ENCODE peak calls at places on chromosomes 3 and 15, in ten cellular contexts. G, U, C, V, K, R, S, N, J and F are unnamed samples.

GRCh38 chr3:43615133-43615532 is 6.7 kb downstream of the ANO10 start:
- DNase-seq in G (no peak), U (no peak), C (no peak), V (no peak), K (no peak), R (no peak), S (no peak), N (no peak), J (no peak), F (no peak)

GRCh38 chr3:68620211-68620610 is 312.1 kb downstream of the TAFA4 start:
- DNase-seq in G (no peak), U (no peak), C (no peak), V (no peak), K (no peak), R (no peak), S (no peak), N (no peak), J (no peak), F (no peak)

GRCh38 chr15:73936181-73936580 is 9.9 kb downstream of the LOXL1 start:
- DNase-seq in G (no peak), U (peak), C (no peak), V (peak), K (no peak), R (no peak), S (no peak), N (no peak), J (no peak), F (no peak)

GRCh38 chr3:187293514-187293870 is 2.0 kb upstream of the MASP1 start:
- DNase-seq in G (no peak), U (no peak), C (no peak), V (no peak), K (no peak), R (no peak), S (no peak), N (no peak), J (no peak), F (no peak)

GRCh38 chr3:908839-909238 is 184.0 kb upstream of the CNTN6 start:
- DNase-seq in G (no peak), U (peak), C (no peak), V (no peak), K (no peak), R (no peak), S (no peak), N (no peak), J (no peak), F (no peak)

GRCh38 chr3:37024092-37024491 is 30.8 kb downstream of the MLH1 start:
- DNase-seq in G (no peak), U (no peak), C (no peak), V (no peak), K (no peak), R (peak), S (no peak), N (no peak), J (no peak), F (no peak)

GRCh38 chr15:34855397-34855796 is 60.0 kb upstream of the ACTC1 start:
- DNase-seq in G (no peak), U (peak), C (peak), V (no peak), K (no peak), R (no peak), S (no peak), N (no peak), J (no peak), F (no peak)

GRCh38 chr3:124415471-124415960 is 314.7 kb upstream of the UMPS start:
- DNase-seq in G (no peak), U (no peak), C (no peak), V (no peak), K (no peak), R (no peak), S (no peak), N (no peak), J (no peak), F (no peak)

GRCh38 chr3:188272481-188273372 is 118.8 kb downstream of the LPP start:
- DNase-seq in G (no peak), U (no peak), C (peak), V (no peak), K (no peak), R (no peak), S (no peak), N (no peak), J (no peak), F (no peak)

GRCh38 chr3:141151439-141151838 is 80.2 kb upstream of the PXYLP1 start:
- DNase-seq in G (no peak), U (no peak), C (no peak), V (no peak), K (no peak), R (no peak), S (no peak), N (no peak), J (no peak), F (no peak)

GRCh38 chr3:126543457-126544090 is 15.2 kb downstream of the C3orf22 start:
- DNase-seq in G (no peak), U (no peak), C (no peak), V (no peak), K (peak), R (no peak), S (no peak), N (no peak), J (no peak), F (peak)

GRCh38 chr15:67701669-67702068 is 123.6 kb upstream of the SKOR1 start:
- DNase-seq in G (no peak), U (no peak), C (no peak), V (peak), K (no peak), R (no peak), S (no peak), N (no peak), J (no peak), F (no peak)

GRCh38 chr15:88658972-88659931 is 20.4 kb downstream of the ISG20 start:
- DNase-seq in G (no peak), U (no peak), C (no peak), V (no peak), K (no peak), R (no peak), S (no peak), N (no peak), J (no peak), F (no peak)

GRCh38 chr3:146446026-146446425 is 23.3 kb downstream of the PLSCR2 start:
- DNase-seq in G (no peak), U (no peak), C (no peak), V (no peak), K (no peak), R (no peak), S (no peak), N (no peak), J (no peak), F (no peak)

GRCh38 chr3:194938845-194939531 is 253.3 kb downstream of the FAM43A start:
- DNase-seq in G (peak), U (no peak), C (no peak), V (peak), K (peak), R (no peak), S (no peak), N (no peak), J (no peak), F (no peak)

GRCh38 chr15:77830041-77830440 is 197.3 kb upstream of the LINGO1 start:
- DNase-seq in G (no peak), U (peak), C (peak), V (no peak), K (no peak), R (no peak), S (no peak), N (no peak), J (no peak), F (no peak)

GRCh38 chr3:112013058-112013783 is 14.5 kb downstream of the TAGLN3 start:
- DNase-seq in G (peak), U (peak), C (peak), V (peak), K (peak), R (peak), S (peak), N (peak), J (peak), F (peak)

GRCh38 chr3:112973325-112974177 is 1.4 kb downstream of the CD200R1 start:
- DNase-seq in G (peak), U (peak), C (no peak), V (no peak), K (peak), R (no peak), S (peak), N (no peak), J (no peak), F (no peak)

GRCh38 chr3:9146367-9147071 is 102.9 kb downstream of the SRGAP3 start:
- DNase-seq in G (no peak), U (no peak), C (no peak), V (no peak), K (no peak), R (no peak), S (no peak), N (no peak), J (no peak), F (no peak)

GRCh38 chr15:70799667-70800450 is 36.5 kb upstream of the UACA start:
- DNase-seq in G (no peak), U (peak), C (peak), V (peak), K (no peak), R (no peak), S (no peak), N (no peak), J (no peak), F (peak)

GRCh38 chr3:119588112-119588511 is 8.8 kb downstream of the ADPRH start:
- DNase-seq in G (peak), U (peak), C (no peak), V (peak), K (no peak), R (peak), S (no peak), N (no peak), J (no peak), F (peak)

GRCh38 chr3:171454026-171454425 is 6.2 kb downstream of the TNIK start:
- DNase-seq in G (peak), U (no peak), C (no peak), V (no peak), K (no peak), R (no peak), S (no peak), N (no peak), J (no peak), F (no peak)

GRCh38 chr15:77631790-77632551 is 741 bp downstream of the LINGO1 start:
- DNase-seq in G (no peak), U (no peak), C (no peak), V (peak), K (no peak), R (no peak), S (no peak), N (peak), J (peak), F (no peak)

GRCh38 chr3:37982351-37982750 is 8.2 kb upstream of the VILL start:
- DNase-seq in G (no peak), U (no peak), C (no peak), V (no peak), K (peak), R (no peak), S (no peak), N (no peak), J (no peak), F (no peak)

GRCh38 chr15:84826369-84826823 is 9.2 kb downstream of the ALPK3 start:
- DNase-seq in G (peak), U (no peak), C (peak), V (peak), K (no peak), R (peak), S (no peak), N (peak), J (no peak), F (peak)

GRCh38 chr3:34046154-34046553 is 247.7 kb downstream of the PDCD6IP start:
- DNase-seq in G (no peak), U (no peak), C (no peak), V (no peak), K (no peak), R (no peak), S (no peak), N (no peak), J (no peak), F (no peak)

GRCh38 chr15:65330934-65331645 is 26.6 kb downstream of the RNU5B-1 start:
- DNase-seq in G (no peak), U (no peak), C (no peak), V (no peak), K (no peak), R (no peak), S (no peak), N (no peak), J (no peak), F (peak)

GRCh38 chr3:109175411-109175810 is 38.9 kb downstream of the C3orf85 start:
- DNase-seq in G (no peak), U (no peak), C (peak), V (no peak), K (no peak), R (no peak), S (no peak), N (no peak), J (no peak), F (no peak)

GRCh38 chr3:160200328-160200727 is 24.9 kb upstream of the C3orf80 start:
- DNase-seq in G (no peak), U (no peak), C (no peak), V (no peak), K (no peak), R (no peak), S (no peak), N (no peak), J (no peak), F (no peak)

GRCh38 chr15:93520206-93520605 is 431.2 kb upstream of the RGMA start:
- DNase-seq in G (no peak), U (no peak), C (no peak), V (no peak), K (no peak), R (no peak), S (no peak), N (no peak), J (no peak), F (no peak)

GRCh38 chr3:31250116-31250813 is 282.5 kb upstream of the STT3B start:
- DNase-seq in G (no peak), U (no peak), C (no peak), V (no peak), K (no peak), R (no peak), S (no peak), N (no peak), J (no peak), F (no peak)

GRCh38 chr3:116034797-116035196 is 410.5 kb downstream of the LSAMP start:
- DNase-seq in G (no peak), U (no peak), C (no peak), V (no peak), K (no peak), R (no peak), S (no peak), N (no peak), J (no peak), F (no peak)

GRCh38 chr15:93089855-93090305 is 869 bp upstream of the RGMA start:
- DNase-seq in G (no peak), U (peak), C (no peak), V (peak), K (no peak), R (no peak), S (no peak), N (no peak), J (no peak), F (no peak)

GRCh38 chr3:178768072-178768864 is 232.0 kb downstream of the KCNMB2 start:
- DNase-seq in G (no peak), U (no peak), C (no peak), V (no peak), K (no peak), R (no peak), S (no peak), N (no peak), J (no peak), F (no peak)